ENCODE peak calls at places on chromosome 22, in six cellular contexts. G is cardiac muscle cell; P is heart right ventricle; T is endothelial cell; M is Calu3; J is effector memory CD8-positive, alpha-beta T cell. K is an unnamed sample.

GRCh38 chr22:39308614-39309363 is 10.6 kb downstream of the RPL3 start:
- DNase-seq in P (no peak), M (peak; percentile 79), G (peak; percentile 95), J (no peak), T (no peak), K (peak; percentile 93)

GRCh38 chr22:37752189-37753061 is 55.3 kb upstream of the GCAT start:
- DNase-seq in J (no peak), G (peak; percentile 99), M (peak; percentile 94), T (no peak), P (peak; percentile 92), K (peak; percentile 98)

GRCh38 chr22:49825944-49826602 is 1.6 kb downstream of the BRD1 start:
- DNase-seq in P (no peak), M (peak; percentile 37), G (peak; percentile 37), T (no peak), J (peak; percentile 63), K (peak; percentile 47)

GRCh38 chr22:30833328-30833727 is 135.2 kb downstream of the MORC2 start:
- DNase-seq in P (no peak), T (no peak), J (no peak), M (no peak), G (no peak), K (no peak)

GRCh38 chr22:20524004-20524481 is 16.6 kb downstream of the MED15 start:
- DNase-seq in G (no peak), T (no peak), M (no peak), J (no peak), P (no peak), K (peak; percentile 36)

GRCh38 chr22:41445171-41446056 is 1.2 kb downstream of the TOB2 start:
- DNase-seq in G (no peak), J (no peak), M (no peak), T (peak; percentile 10), P (peak; percentile 58), K (no peak)

GRCh38 chr22:29332886-29333496 is 17.5 kb upstream of the RASL10A start:
- DNase-seq in T (no peak), P (no peak), M (no peak), G (no peak), J (no peak), K (no peak)

GRCh38 chr22:44764974-44765373 is 12.6 kb downstream of the ARHGAP8 start:
- DNase-seq in G (no peak), M (no peak), J (no peak), T (no peak), P (no peak), K (no peak)

GRCh38 chr22:46653596-46653995 is 33.4 kb downstream of the GRAMD4 start:
- DNase-seq in T (no peak), J (no peak), P (no peak), M (no peak), G (no peak), K (no peak)

GRCh38 chr22:33271390-33272161 is 213.4 kb upstream of the SYN3 start:
- DNase-seq in G (peak; percentile 24), P (peak; percentile 62), T (no peak), M (no peak), J (no peak), K (peak; percentile 4)

GRCh38 chr22:22109693-22110466 is 127.3 kb upstream of the TOP3B start:
- DNase-seq in M (no peak), T (no peak), J (no peak), G (no peak), P (no peak), K (no peak)

GRCh38 chr22:34427841-34428240 is 507.6 kb upstream of the LARGE1 start:
- DNase-seq in M (no peak), G (no peak), P (no peak), J (no peak), T (no peak), K (no peak)

GRCh38 chr22:28773461-28773867 is 969 bp downstream of the CCDC117 start:
- DNase-seq in T (no peak), P (no peak), M (no peak), G (peak; percentile 34), J (no peak), K (peak; percentile 62)

GRCh38 chr22:43955883-43956286 is 643 bp downstream of the SAMM50 start:
- DNase-seq in P (no peak), M (no peak), G (peak; percentile 34), T (no peak), J (no peak), K (no peak)

GRCh38 chr22:45564349-45565030 is 61.8 kb downstream of the FBLN1 start:
- DNase-seq in G (no peak), J (no peak), M (no peak), P (peak; percentile 67), T (no peak), K (no peak)

GRCh38 chr22:19203839-19204238 is 25.3 kb upstream of the SLC25A1 start:
- DNase-seq in M (no peak), J (no peak), P (no peak), T (no peak), G (peak; percentile 3), K (no peak)

GRCh38 chr22:25555506-25556060 is 8.9 kb upstream of the GRK3 start:
- DNase-seq in J (no peak), P (no peak), M (no peak), G (peak; percentile 28), T (no peak), K (no peak)

GRCh38 chr22:35995345-35995744 is 33.3 kb downstream of the RBFOX2 start:
- DNase-seq in T (no peak), M (no peak), G (no peak), J (no peak), P (no peak), K (no peak)

GRCh38 chr22:37321288-37321687 is 39.0 kb downstream of the CYTH4 start:
- DNase-seq in M (no peak), T (no peak), G (no peak), J (no peak), P (no peak), K (no peak)

GRCh38 chr22:48481748-48482147 is 1345.9 kb downstream of the BRD1 start:
- DNase-seq in T (no peak), M (no peak), G (no peak), J (no peak), P (no peak), K (no peak)

GRCh38 chr22:42645341-42645937 is 3.8 kb downstream of the CYB5R3 start:
- DNase-seq in T (no peak), J (no peak), P (no peak), G (no peak), M (no peak), K (no peak)

GRCh38 chr22:23237201-23237798 is 57.0 kb downstream of the BCR start:
- DNase-seq in J (no peak), G (peak; percentile 31), P (peak; percentile 88), M (no peak), T (no peak), K (peak; percentile 55)

GRCh38 chr22:44926124-44926475 is 83.7 kb downstream of the PHF21B start:
- DNase-seq in P (no peak), J (no peak), T (no peak), G (no peak), M (no peak), K (no peak)

GRCh38 chr22:50670513-50670912 is 2.1 kb upstream of the SHANK3 start:
- DNase-seq in T (no peak), P (no peak), J (no peak), M (no peak), G (no peak), K (no peak)

GRCh38 chr22:42693763-42694683 is 26.6 kb downstream of the A4GALT start:
- DNase-seq in P (no peak), G (no peak), M (no peak), T (no peak), J (no peak), K (no peak)

GRCh38 chr22:46788426-46789168 is 26.1 kb downstream of the TBC1D22A start:
- DNase-seq in M (no peak), J (no peak), P (no peak), T (no peak), G (no peak), K (no peak)

GRCh38 chr22:42282252-42282942 is 11.9 kb upstream of the TCF20 start:
- DNase-seq in J (no peak), P (no peak), T (no peak), M (no peak), G (no peak), K (no peak)

GRCh38 chr22:25869771-25870170 is 127.8 kb downstream of the MYO18B start:
- DNase-seq in P (no peak), G (no peak), J (no peak), T (no peak), M (no peak), K (no peak)

GRCh38 chr22:37896181-37896592 is 9.9 kb upstream of the MICALL1 start:
- DNase-seq in M (peak; percentile 54), J (peak; percentile 29), G (peak; percentile 51), T (peak; percentile 48), P (peak; percentile 30), K (peak; percentile 51)

GRCh38 chr22:27809700-27810365 is 8.3 kb upstream of the MN1 start:
- DNase-seq in G (no peak), M (no peak), J (no peak), P (no peak), T (no peak), K (no peak)

GRCh38 chr22:35476341-35476740 is 64.3 kb upstream of the RASD2 start:
- DNase-seq in T (no peak), G (no peak), P (no peak), M (no peak), J (no peak), K (no peak)

GRCh38 chr22:30906946-30907345 is 61.6 kb downstream of the MORC2 start:
- DNase-seq in J (no peak), P (no peak), G (no peak), T (no peak), M (no peak), K (no peak)

GRCh38 chr22:21651521-21652009 is 9.5 kb downstream of the SDF2L1 start:
- DNase-seq in J (no peak), P (no peak), T (peak; percentile 24), G (no peak), M (no peak), K (no peak)

GRCh38 chr22:43295173-43295572 is 48.0 kb downstream of the SCUBE1 start:
- DNase-seq in J (no peak), M (no peak), P (no peak), T (peak; percentile 30), G (no peak), K (no peak)

GRCh38 chr22:37965940-37966664 is 12.6 kb downstream of the POLR2F start:
- DNase-seq in G (peak; percentile 16), J (no peak), P (no peak), M (no peak), T (no peak), K (peak; percentile 30)

K was measured in cardiac fibroblast.